ENCODE peak calls at places on chromosomes 4 and X, in six cellular contexts. S, N, K, R, V and Z are unnamed samples.

GRCh38 chr4:47714269-47714668 is 123.6 kb downstream of the CORIN start:
- DNase-seq in S (no peak), N (no peak), K (no peak), R (no peak), V (no peak), Z (no peak)

GRCh38 chrX:38816158-38816557 is 14.9 kb downstream of the MID1IP1 start:
- DNase-seq in S (no peak), N (no peak), K (no peak), R (no peak), V (no peak), Z (no peak)

GRCh38 chrX:153526040-153526439 is 8.6 kb downstream of the ATP2B3 start:
- DNase-seq in S (no peak), N (no peak), K (no peak), R (no peak), V (no peak), Z (no peak)

GRCh38 chr4:179124957-179125356 is 1682.7 kb upstream of the AGA start:
- DNase-seq in S (no peak), N (no peak), K (no peak), R (no peak), V (no peak), Z (no peak)

GRCh38 chr4:168739851-168740250 is 243.0 kb downstream of the PALLD start:
- DNase-seq in S (no peak), N (no peak), K (no peak), R (no peak), V (no peak), Z (no peak)

GRCh38 chr4:118833192-118833820 is 2.6 kb downstream of the SEC24D start:
- DNase-seq in S (no peak), N (no peak), K (no peak), R (no peak), V (no peak), Z (no peak)

GRCh38 chr4:63302078-63302477 is 1107.2 kb downstream of the TECRL start:
- DNase-seq in S (no peak), N (no peak), K (no peak), R (no peak), V (no peak), Z (no peak)

GRCh38 chr4:165325732-165326512 is 1.5 kb upstream of the MSMO1 start:
- DNase-seq in S (peak; percentile 72), N (no peak), K (peak; percentile 93), R (no peak), V (no peak), Z (no peak)

GRCh38 chrX:68677998-68678397 is 30.5 kb downstream of the STARD8 start:
- DNase-seq in S (no peak), N (no peak), K (no peak), R (no peak), V (no peak), Z (no peak)

GRCh38 chr4:150127757-150128156 is 49.5 kb downstream of the DCLK2 start:
- DNase-seq in S (no peak), N (no peak), K (peak; percentile 68), R (no peak), V (no peak), Z (no peak)

GRCh38 chr4:176622251-176622968 is 170.3 kb downstream of the VEGFC start:
- DNase-seq in S (peak; percentile 53), N (no peak), K (peak; percentile 81), R (no peak), V (no peak), Z (no peak)

GRCh38 chrX:47529548-47529947 is 31.5 kb upstream of the ARAF start:
- DNase-seq in S (no peak), N (no peak), K (no peak), R (no peak), V (no peak), Z (no peak)

GRCh38 chr4:111781611-111782010 is 363.6 kb upstream of the FAM241A start:
- DNase-seq in S (no peak), N (no peak), K (no peak), R (no peak), V (no peak), Z (no peak)

GRCh38 chr4:100372432-100372831 is 145.4 kb downstream of the EMCN start:
- DNase-seq in S (peak; percentile 26), N (peak; percentile 1), K (no peak), R (no peak), V (no peak), Z (no peak)

GRCh38 chrX:113929004-113929403 is 654.9 kb upstream of the HTR2C start:
- DNase-seq in S (peak; percentile 32), N (peak; percentile 3), K (peak; percentile 10), R (no peak), V (no peak), Z (no peak)

GRCh38 chr4:67746797-67747495 is 7.2 kb downstream of the GNRHR start:
- DNase-seq in S (peak; percentile 67), N (no peak), K (peak; percentile 51), R (no peak), V (no peak), Z (no peak)

GRCh38 chrX:122087353-122087752 is 1039.9 kb downstream of the GLUD2 start:
- DNase-seq in S (no peak), N (no peak), K (no peak), R (no peak), V (no peak), Z (no peak)

GRCh38 chr4:157978680-157979361 is 194.0 kb downstream of the GASK1B start:
- DNase-seq in S (peak; percentile 66), N (peak; percentile 33), K (peak; percentile 64), R (no peak), V (peak; percentile 14), Z (no peak)

GRCh38 chr4:144817081-144817480 is 171.1 kb downstream of the HHIP start:
- DNase-seq in S (no peak), N (no peak), K (no peak), R (no peak), V (no peak), Z (no peak)

GRCh38 chr4:2798399-2799301 is 5.8 kb downstream of the SH3BP2 start:
- DNase-seq in S (no peak), N (no peak), K (no peak), R (peak; percentile 92), V (peak; percentile 63), Z (peak; percentile 88)

GRCh38 chrX:109347618-109348017 is 134.3 kb downstream of the GUCY2F start:
- DNase-seq in S (peak; percentile 53), N (no peak), K (peak; percentile 17), R (no peak), V (no peak), Z (no peak)

GRCh38 chr4:188975271-188975670 is 836.0 kb downstream of the TRIML1 start:
- DNase-seq in S (no peak), N (no peak), K (no peak), R (no peak), V (no peak), Z (no peak)

GRCh38 chrX:67780694-67781109 is 236.9 kb downstream of the AR start:
- DNase-seq in S (peak; percentile 92), N (no peak), K (peak; percentile 78), R (peak; percentile 29), V (peak; percentile 74), Z (peak; percentile 74)

GRCh38 chrX:13669246-13669689 is 16.3 kb downstream of the TCEANC start:
- DNase-seq in S (peak; percentile 89), N (peak; percentile 56), K (peak; percentile 99), R (no peak), V (peak; percentile 19), Z (peak; percentile 61)

GRCh38 chr4:77734928-77735327 is 84.2 kb downstream of the CNOT6L start:
- DNase-seq in S (peak; percentile 29), N (no peak), K (peak; percentile 79), R (no peak), V (no peak), Z (no peak)

GRCh38 chr4:25011135-25011866 is 19.4 kb downstream of the LGI2 start:
- DNase-seq in S (no peak), N (no peak), K (no peak), R (no peak), V (no peak), Z (no peak)

GRCh38 chr4:86778169-86778568 is 71.0 kb downstream of the SLC10A6 start:
- DNase-seq in S (no peak), N (no peak), K (no peak), R (no peak), V (no peak), Z (no peak)

GRCh38 chr4:81631958-81632439 is 160.3 kb upstream of the RASGEF1B start:
- DNase-seq in S (peak; percentile 92), N (no peak), K (peak; percentile 43), R (no peak), V (no peak), Z (peak; percentile 49)

GRCh38 chrX:65671966-65672365 is 4.5 kb downstream of the MSN start:
- DNase-seq in S (no peak), N (no peak), K (no peak), R (no peak), V (no peak), Z (no peak)

GRCh38 chr4:139015269-139015947 is at the start of gene NOCT:
- DNase-seq in S (peak; percentile 98), N (peak; percentile 72), K (peak; percentile 94), R (peak; percentile 97), V (peak; percentile 91), Z (peak; percentile 94)

GRCh38 chr4:94419549-94419948 is 32.2 kb upstream of the PDLIM5 start:
- DNase-seq in S (no peak), N (no peak), K (no peak), R (no peak), V (no peak), Z (no peak)

GRCh38 chr4:57373971-57374370 is 263.8 kb upstream of the IGFBP7 start:
- DNase-seq in S (peak; percentile 58), N (no peak), K (no peak), R (no peak), V (no peak), Z (no peak)

GRCh38 chr4:57374866-57375595 is 264.8 kb upstream of the IGFBP7 start:
- DNase-seq in S (peak; percentile 62), N (no peak), K (peak; percentile 16), R (no peak), V (no peak), Z (no peak)

DNA sequence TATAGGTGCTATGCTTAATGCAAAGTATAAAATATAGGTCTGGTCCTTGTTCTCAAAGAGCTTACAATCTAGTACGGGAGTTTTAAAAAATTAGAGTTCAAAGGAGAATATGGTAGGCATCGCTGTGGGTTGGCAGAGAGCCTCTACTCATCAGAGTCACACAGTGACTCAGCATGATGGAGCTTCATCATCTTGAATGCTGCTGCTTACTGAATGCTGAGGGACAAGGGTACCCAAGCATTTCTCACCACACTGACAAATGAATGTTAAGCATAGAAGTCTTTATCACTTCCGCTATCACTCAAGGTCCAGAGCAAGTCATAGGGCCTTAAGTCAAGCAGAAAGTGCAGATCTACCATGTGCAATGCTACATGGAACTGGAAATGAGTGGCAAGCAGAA is 268.6 kb upstream of the IGFBP7 start:
- DNase-seq in S (peak; percentile 74), N (no peak), K (peak; percentile 2), R (no peak), V (no peak), Z (no peak)
- H3K27ac ChIP-seq in S (no peak overlapping the region), N (no peak overlapping the region), K (no peak overlapping the region), R (no peak overlapping the region), V (no peak overlapping the region), Z (no peak overlapping the region)

GRCh38 chr4:10105920-10106319 is 10.7 kb downstream of the WDR1 start:
- DNase-seq in S (no peak), N (no peak), K (no peak), R (no peak), V (no peak), Z (no peak)
- H3K27ac ChIP-seq in S (peak overlapping the region; percentile 87), N (no peak overlapping the region), K (peak overlapping the region; percentile 94), R (peak overlapping the region; percentile 66), V (peak overlapping the region; percentile 99), Z (peak overlapping the region; percentile 67)

GRCh38 chr4:112889619-112890294 is 159.7 kb upstream of the ANK2 start:
- DNase-seq in S (peak; percentile 82), N (no peak), K (peak; percentile 6), R (no peak), V (no peak), Z (no peak)
- H3K27ac ChIP-seq in S (peak overlapping the region; percentile 43), N (no peak overlapping the region), K (no peak overlapping the region), R (no peak overlapping the region), V (no peak overlapping the region), Z (no peak overlapping the region)

GRCh38 chrX:24607616-24608015 is 39.5 kb downstream of the PCYT1B start:
- DNase-seq in S (no peak), N (no peak), K (no peak), R (no peak), V (no peak), Z (no peak)
- H3K27ac ChIP-seq in S (no peak overlapping the region), N (no peak overlapping the region), K (no peak overlapping the region), R (no peak overlapping the region), V (no peak overlapping the region), Z (no peak overlapping the region)